ENCODE peak calls at places on chromosomes 11 and 22, in five cellular contexts. One of them, this sample, is unnamed.

GRCh38 chr11:133968300-133968699 is 11.5 kb upstream of the IGSF9B start:
- DNase-seq in PC-3: no peak
- DNase-seq in tibial artery: no peak
- DNase-seq in CD8-positive, alpha-beta memory T cell: no peak
- DNase-seq in right cardiac atrium: no peak
- DNase-seq in this sample: no peak

GRCh38 chr11:6251120-6251733 is 8.4 kb upstream of the CCKBR start:
- DNase-seq in PC-3: peak
- DNase-seq in tibial artery: peak
- DNase-seq in CD8-positive, alpha-beta memory T cell: peak
- DNase-seq in right cardiac atrium: peak
- DNase-seq in this sample: peak

GRCh38 chr11:93729129-93729616 is 12.1 kb downstream of the TAF1D start:
- DNase-seq in PC-3: no peak
- DNase-seq in tibial artery: no peak
- DNase-seq in CD8-positive, alpha-beta memory T cell: no peak
- DNase-seq in right cardiac atrium: no peak
- DNase-seq in this sample: no peak

GRCh38 chr11:45918331-45918941 is 759 bp upstream of the PEX16 start:
- DNase-seq in PC-3: peak
- DNase-seq in tibial artery: peak
- DNase-seq in CD8-positive, alpha-beta memory T cell: peak
- DNase-seq in right cardiac atrium: peak
- DNase-seq in this sample: peak

GRCh38 chr11:61141601-61142028 is 19.6 kb downstream of the VPS37C start:
- DNase-seq in PC-3: no peak
- DNase-seq in tibial artery: no peak
- DNase-seq in CD8-positive, alpha-beta memory T cell: no peak
- DNase-seq in right cardiac atrium: no peak
- DNase-seq in this sample: no peak

GRCh38 chr11:93194673-93195291 is 3.0 kb downstream of the SLC36A4 start:
- DNase-seq in PC-3: no peak
- DNase-seq in tibial artery: no peak
- DNase-seq in CD8-positive, alpha-beta memory T cell: no peak
- DNase-seq in right cardiac atrium: no peak
- DNase-seq in this sample: no peak

GRCh38 chr11:9150944-9151343 is 59.5 kb upstream of the SCUBE2 start:
- DNase-seq in PC-3: no peak
- DNase-seq in tibial artery: no peak
- DNase-seq in CD8-positive, alpha-beta memory T cell: no peak
- DNase-seq in right cardiac atrium: no peak
- DNase-seq in this sample: no peak

GRCh38 chr22:29650370-29650769 is 46.9 kb downstream of the NF2 start:
- DNase-seq in PC-3: no peak
- DNase-seq in tibial artery: no peak
- DNase-seq in CD8-positive, alpha-beta memory T cell: no peak
- DNase-seq in right cardiac atrium: no peak
- DNase-seq in this sample: no peak

GRCh38 chr22:23278883-23279675 is 98.8 kb downstream of the BCR start:
- DNase-seq in PC-3: peak
- DNase-seq in tibial artery: peak
- DNase-seq in CD8-positive, alpha-beta memory T cell: peak
- DNase-seq in right cardiac atrium: peak
- DNase-seq in this sample: no peak

GRCh38 chr11:72751293-72752087 is 718 bp downstream of the ARAP1 start:
- DNase-seq in PC-3: no peak
- DNase-seq in tibial artery: no peak
- DNase-seq in CD8-positive, alpha-beta memory T cell: peak
- DNase-seq in right cardiac atrium: no peak
- DNase-seq in this sample: no peak

GRCh38 chr11:77322926-77323590 is 21.6 kb upstream of the GDPD4 start:
- DNase-seq in PC-3: no peak
- DNase-seq in tibial artery: no peak
- DNase-seq in CD8-positive, alpha-beta memory T cell: no peak
- DNase-seq in right cardiac atrium: no peak
- DNase-seq in this sample: no peak

GRCh38 chr22:49925525-49926128 is 7.2 kb downstream of the CRELD2 start:
- DNase-seq in PC-3: no peak
- DNase-seq in tibial artery: no peak
- DNase-seq in CD8-positive, alpha-beta memory T cell: peak
- DNase-seq in right cardiac atrium: no peak
- DNase-seq in this sample: no peak

GRCh38 chr11:11836676-11837231 is 5.0 kb upstream of the USP47 start:
- DNase-seq in PC-3: no peak
- DNase-seq in tibial artery: no peak
- DNase-seq in CD8-positive, alpha-beta memory T cell: no peak
- DNase-seq in right cardiac atrium: no peak
- DNase-seq in this sample: no peak

GRCh38 chr11:6647282-6647679 is 8.3 kb downstream of the DCHS1 start:
- DNase-seq in PC-3: no peak
- DNase-seq in tibial artery: no peak
- DNase-seq in CD8-positive, alpha-beta memory T cell: no peak
- DNase-seq in right cardiac atrium: peak
- DNase-seq in this sample: no peak

GRCh38 chr11:69868003-69868865 is 49.0 kb upstream of the FGF3 start:
- DNase-seq in PC-3: no peak
- DNase-seq in tibial artery: no peak
- DNase-seq in CD8-positive, alpha-beta memory T cell: no peak
- DNase-seq in right cardiac atrium: no peak
- DNase-seq in this sample: no peak

GRCh38 chr22:30038219-30038618 is 42.0 kb upstream of the HORMAD2 start:
- DNase-seq in PC-3: peak
- DNase-seq in tibial artery: no peak
- DNase-seq in CD8-positive, alpha-beta memory T cell: no peak
- DNase-seq in right cardiac atrium: peak
- DNase-seq in this sample: no peak

GRCh38 chr11:19679952-19680823 is 32.4 kb upstream of the NAV2 start:
- DNase-seq in PC-3: peak
- DNase-seq in tibial artery: peak
- DNase-seq in CD8-positive, alpha-beta memory T cell: no peak
- DNase-seq in right cardiac atrium: peak
- DNase-seq in this sample: peak

GRCh38 chr11:126432065-126432461 is 76.6 kb downstream of the ST3GAL4 start:
- DNase-seq in PC-3: no peak
- DNase-seq in tibial artery: no peak
- DNase-seq in CD8-positive, alpha-beta memory T cell: no peak
- DNase-seq in right cardiac atrium: no peak
- DNase-seq in this sample: no peak

GRCh38 chr22:19743626-19744025 is 17.0 kb upstream of the TBX1 start:
- DNase-seq in PC-3: no peak
- DNase-seq in tibial artery: no peak
- DNase-seq in CD8-positive, alpha-beta memory T cell: no peak
- DNase-seq in right cardiac atrium: no peak
- DNase-seq in this sample: no peak

GRCh38 chr22:44994399-44995281 is 15.2 kb downstream of the PHF21B start:
- DNase-seq in PC-3: no peak
- DNase-seq in tibial artery: no peak
- DNase-seq in CD8-positive, alpha-beta memory T cell: no peak
- DNase-seq in right cardiac atrium: no peak
- DNase-seq in this sample: no peak

GRCh38 chr11:84384637-84385227 is 1098.6 kb upstream of the CCDC90B start:
- DNase-seq in PC-3: peak
- DNase-seq in tibial artery: peak
- DNase-seq in CD8-positive, alpha-beta memory T cell: no peak
- DNase-seq in right cardiac atrium: peak
- DNase-seq in this sample: no peak

GRCh38 chr11:129866328-129866727 is 29.1 kb downstream of the NFRKB start:
- DNase-seq in PC-3: no peak
- DNase-seq in tibial artery: no peak
- DNase-seq in CD8-positive, alpha-beta memory T cell: no peak
- DNase-seq in right cardiac atrium: no peak
- DNase-seq in this sample: no peak

GRCh38 chr11:95487391-95487790 is 256.4 kb upstream of the SESN3 start:
- DNase-seq in PC-3: no peak
- DNase-seq in tibial artery: no peak
- DNase-seq in CD8-positive, alpha-beta memory T cell: no peak
- DNase-seq in right cardiac atrium: no peak
- DNase-seq in this sample: no peak

GRCh38 chr11:133993107-133993506 is 36.3 kb upstream of the IGSF9B start:
- DNase-seq in PC-3: no peak
- DNase-seq in tibial artery: no peak
- DNase-seq in CD8-positive, alpha-beta memory T cell: no peak
- DNase-seq in right cardiac atrium: no peak
- DNase-seq in this sample: no peak

GRCh38 chr11:120873966-120874365 is 149.9 kb upstream of the TBCEL start:
- DNase-seq in PC-3: no peak
- DNase-seq in tibial artery: no peak
- DNase-seq in CD8-positive, alpha-beta memory T cell: no peak
- DNase-seq in right cardiac atrium: no peak
- DNase-seq in this sample: no peak

GRCh38 chr11:74815966-74816365 is 67.3 kb downstream of the RNF169 start:
- DNase-seq in PC-3: no peak
- DNase-seq in tibial artery: no peak
- DNase-seq in CD8-positive, alpha-beta memory T cell: no peak
- DNase-seq in right cardiac atrium: no peak
- DNase-seq in this sample: peak

DNA sequence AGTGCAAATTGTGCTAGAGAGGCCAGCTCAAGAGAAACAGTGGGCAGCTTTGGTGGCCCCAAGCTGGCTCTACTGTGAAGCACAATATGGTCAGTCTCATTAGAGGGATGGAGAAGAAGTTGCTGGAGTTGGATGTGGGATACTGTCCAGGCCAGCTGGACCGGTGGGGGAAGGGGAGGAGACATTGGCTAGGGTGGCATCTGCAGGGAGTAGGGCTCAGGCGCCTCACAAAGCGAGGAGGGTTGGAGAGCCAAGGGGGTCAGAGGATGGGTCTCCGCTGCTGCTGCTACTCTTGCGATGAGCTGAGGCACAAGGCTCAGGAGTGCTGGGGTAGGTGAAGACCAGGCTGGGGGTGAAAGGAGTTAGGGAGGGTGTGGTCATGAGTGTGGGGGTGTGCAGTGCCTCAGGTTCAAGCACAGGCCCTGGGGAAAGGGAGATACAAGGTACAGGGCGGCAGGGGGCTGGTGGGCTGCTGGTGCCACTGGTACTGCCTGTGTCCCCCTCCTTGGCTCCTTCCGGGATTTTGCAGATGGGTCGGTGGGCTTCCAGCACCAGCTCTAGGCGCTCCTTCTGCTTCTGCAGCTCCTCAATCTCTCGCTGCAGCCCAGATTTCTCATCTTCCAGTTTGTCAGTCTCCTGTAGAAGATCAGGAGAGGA is 2.3 kb downstream of the CCDC85B start:
- DNase-seq in PC-3: peak
- DNase-seq in tibial artery: no peak
- DNase-seq in CD8-positive, alpha-beta memory T cell: no peak
- DNase-seq in right cardiac atrium: no peak
- DNase-seq in this sample: no peak
- H3K4me3 ChIP-seq in PC-3: peak
- H3K4me3 ChIP-seq in tibial artery: no peak
- H3K4me3 ChIP-seq in CD8-positive, alpha-beta memory T cell: peak
- H3K4me3 ChIP-seq in right cardiac atrium: no peak
- H3K4me3 ChIP-seq in this sample: no peak

GRCh38 chr22:17946691-17947367 is 77.5 kb downstream of the MICAL3 start:
- DNase-seq in PC-3: no peak
- DNase-seq in tibial artery: no peak
- DNase-seq in CD8-positive, alpha-beta memory T cell: no peak
- DNase-seq in right cardiac atrium: no peak
- DNase-seq in this sample: no peak
- H3K4me3 ChIP-seq in PC-3: no peak
- H3K4me3 ChIP-seq in tibial artery: no peak
- H3K4me3 ChIP-seq in CD8-positive, alpha-beta memory T cell: no peak
- H3K4me3 ChIP-seq in right cardiac atrium: no peak
- H3K4me3 ChIP-seq in this sample: no peak

DNA sequence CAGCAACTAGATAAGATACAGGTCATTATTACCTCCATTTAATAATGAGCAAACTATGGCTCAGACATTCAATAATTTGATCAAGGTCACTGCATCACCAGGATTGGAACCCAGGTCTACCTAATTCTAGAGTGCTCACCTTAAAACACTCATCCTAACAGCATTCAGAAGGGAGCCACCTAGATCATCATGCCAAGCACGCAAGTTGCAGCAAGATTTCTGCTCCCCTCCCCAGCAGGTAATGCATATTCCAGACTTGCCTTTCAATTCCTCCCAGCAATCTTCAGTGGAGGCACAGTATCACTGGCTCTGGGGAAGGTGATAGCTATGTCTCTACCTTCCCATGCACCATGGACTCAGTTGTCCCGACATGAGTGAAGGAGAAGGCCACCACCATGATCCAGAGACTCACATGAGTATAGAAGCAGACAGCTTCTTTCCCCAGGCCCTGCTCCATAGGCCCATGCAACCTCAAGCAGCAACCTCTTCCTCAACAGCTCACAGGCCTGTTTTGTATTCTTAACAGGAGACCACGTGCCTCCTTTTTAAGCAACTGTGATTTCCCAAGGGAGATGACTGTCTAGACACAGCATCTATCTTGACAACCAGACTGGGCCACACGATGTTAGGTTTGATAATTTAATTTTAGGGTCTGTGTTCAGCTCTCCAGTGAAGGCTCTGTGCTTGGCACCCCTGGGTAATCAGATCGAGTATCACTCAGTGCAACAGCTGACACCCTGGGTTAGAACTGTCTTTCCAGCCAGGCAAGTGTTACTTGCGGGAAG is 36.4 kb downstream of the RAB30 start:
- DNase-seq in PC-3: no peak
- DNase-seq in tibial artery: peak
- DNase-seq in CD8-positive, alpha-beta memory T cell: no peak
- DNase-seq in right cardiac atrium: no peak
- DNase-seq in this sample: no peak
- H3K4me3 ChIP-seq in PC-3: no peak
- H3K4me3 ChIP-seq in tibial artery: no peak
- H3K4me3 ChIP-seq in CD8-positive, alpha-beta memory T cell: no peak
- H3K4me3 ChIP-seq in right cardiac atrium: no peak
- H3K4me3 ChIP-seq in this sample: no peak

GRCh38 chr11:18455686-18456372 is at the start of gene LDHAL6A:
- DNase-seq in PC-3: no peak
- DNase-seq in tibial artery: no peak
- DNase-seq in CD8-positive, alpha-beta memory T cell: no peak
- DNase-seq in right cardiac atrium: no peak
- DNase-seq in this sample: no peak
- H3K4me3 ChIP-seq in PC-3: no peak
- H3K4me3 ChIP-seq in tibial artery: no peak
- H3K4me3 ChIP-seq in CD8-positive, alpha-beta memory T cell: no peak
- H3K4me3 ChIP-seq in right cardiac atrium: no peak
- H3K4me3 ChIP-seq in this sample: no peak

GRCh38 chr22:39473856-39474255 is 17.0 kb downstream of the MGAT3 start:
- DNase-seq in PC-3: no peak
- DNase-seq in tibial artery: no peak
- DNase-seq in CD8-positive, alpha-beta memory T cell: no peak
- DNase-seq in right cardiac atrium: no peak
- DNase-seq in this sample: no peak
- H3K4me3 ChIP-seq in PC-3: no peak
- H3K4me3 ChIP-seq in tibial artery: no peak
- H3K4me3 ChIP-seq in CD8-positive, alpha-beta memory T cell: no peak
- H3K4me3 ChIP-seq in right cardiac atrium: no peak
- H3K4me3 ChIP-seq in this sample: no peak

GRCh38 chr11:18307461-18308139 is 14.3 kb downstream of the HPS5 start:
- DNase-seq in PC-3: no peak
- DNase-seq in tibial artery: no peak
- DNase-seq in CD8-positive, alpha-beta memory T cell: no peak
- DNase-seq in right cardiac atrium: no peak
- DNase-seq in this sample: no peak
- H3K4me3 ChIP-seq in PC-3: no peak
- H3K4me3 ChIP-seq in tibial artery: no peak
- H3K4me3 ChIP-seq in CD8-positive, alpha-beta memory T cell: no peak
- H3K4me3 ChIP-seq in right cardiac atrium: no peak
- H3K4me3 ChIP-seq in this sample: no peak

GRCh38 chr11:17734986-17735822 is 623 bp downstream of the KCNC1 start:
- DNase-seq in PC-3: peak
- DNase-seq in tibial artery: peak
- DNase-seq in CD8-positive, alpha-beta memory T cell: peak
- DNase-seq in right cardiac atrium: peak
- DNase-seq in this sample: no peak
- H3K4me3 ChIP-seq in PC-3: peak
- H3K4me3 ChIP-seq in tibial artery: peak
- H3K4me3 ChIP-seq in CD8-positive, alpha-beta memory T cell: no peak
- H3K4me3 ChIP-seq in right cardiac atrium: peak
- H3K4me3 ChIP-seq in this sample: peak